ENCODE peak calls at places on chromosome 15, in ten cellular contexts. E, C, W, M, Z, F, I, R, X and D are unnamed samples.

GRCh38 chr15:74540135-74540760 is 772 bp upstream of the ARID3B start:
- DNase-seq in E (no peak), C (peak), W (no peak), M (peak), Z (no peak), F (no peak), I (no peak), R (no peak), X (no peak), D (peak)

GRCh38 chr15:78338756-78339155 is 1.4 kb upstream of the CRABP1 start:
- DNase-seq in E (no peak), C (no peak), W (no peak), M (no peak), Z (no peak), F (no peak), I (no peak), R (no peak), X (no peak), D (no peak)

GRCh38 chr15:66633851-66634250 is 68.1 kb upstream of the LCTL start:
- DNase-seq in E (no peak), C (no peak), W (no peak), M (no peak), Z (no peak), F (no peak), I (no peak), R (no peak), X (no peak), D (no peak)

GRCh38 chr15:89196994-89197393 is 24.4 kb downstream of the RLBP1 start:
- DNase-seq in E (peak), C (peak), W (no peak), M (no peak), Z (no peak), F (no peak), I (no peak), R (no peak), X (no peak), D (no peak)

GRCh38 chr15:80695911-80696651 is 971 bp downstream of the ABHD17C start:
- DNase-seq in E (no peak), C (peak), W (peak), M (no peak), Z (no peak), F (no peak), I (peak), R (no peak), X (peak), D (peak)

GRCh38 chr15:51132384-51133139 is 37.9 kb upstream of the TNFAIP8L3 start:
- DNase-seq in E (no peak), C (peak), W (no peak), M (no peak), Z (no peak), F (no peak), I (peak), R (peak), X (peak), D (peak)

GRCh38 chr15:80325206-80325605 is 73.2 kb upstream of the CTXND1 start:
- DNase-seq in E (no peak), C (no peak), W (no peak), M (no peak), Z (no peak), F (no peak), I (no peak), R (no peak), X (no peak), D (no peak)

GRCh38 chr15:45183001-45183400 is 4.8 kb downstream of the SHF start:
- DNase-seq in E (no peak), C (peak), W (no peak), M (no peak), Z (no peak), F (no peak), I (no peak), R (no peak), X (no peak), D (no peak)

GRCh38 chr15:95940431-95940985 is 390.0 kb upstream of the NR2F2 start:
- DNase-seq in E (no peak), C (no peak), W (no peak), M (no peak), Z (no peak), F (no peak), I (no peak), R (no peak), X (peak), D (no peak)

GRCh38 chr15:85477730-85478129 is 97.3 kb downstream of the AKAP13 start:
- DNase-seq in E (no peak), C (no peak), W (no peak), M (no peak), Z (no peak), F (no peak), I (no peak), R (peak), X (no peak), D (peak)

GRCh38 chr15:78365931-78366330 is 25.8 kb downstream of the CRABP1 start:
- DNase-seq in E (no peak), C (no peak), W (no peak), M (no peak), Z (no peak), F (no peak), I (no peak), R (peak), X (no peak), D (peak)

GRCh38 chr15:90895571-90896117 is 7.5 kb upstream of the MAN2A2 start:
- DNase-seq in E (no peak), C (no peak), W (no peak), M (no peak), Z (no peak), F (no peak), I (peak), R (no peak), X (no peak), D (no peak)

GRCh38 chr15:96328101-96328958 is 2.2 kb upstream of the NR2F2 start:
- DNase-seq in E (no peak), C (no peak), W (no peak), M (no peak), Z (no peak), F (no peak), I (no peak), R (no peak), X (no peak), D (peak)

GRCh38 chr15:77393471-77393840 is 26.4 kb downstream of the PEAK1 start:
- DNase-seq in E (no peak), C (no peak), W (no peak), M (no peak), Z (no peak), F (no peak), I (no peak), R (peak), X (no peak), D (no peak)

GRCh38 chr15:63065262-63066234 is 23.0 kb downstream of the TPM1 start:
- DNase-seq in E (no peak), C (no peak), W (no peak), M (no peak), Z (no peak), F (no peak), I (no peak), R (no peak), X (no peak), D (peak)

GRCh38 chr15:64842986-64843561 is 1.4 kb downstream of the PLEKHO2 start:
- DNase-seq in E (no peak), C (no peak), W (no peak), M (no peak), Z (no peak), F (no peak), I (no peak), R (peak), X (no peak), D (peak)

GRCh38 chr15:79474252-79474651 is 42.1 kb downstream of the MINAR1 start:
- DNase-seq in E (no peak), C (no peak), W (no peak), M (no peak), Z (no peak), F (no peak), I (no peak), R (peak), X (no peak), D (peak)

GRCh38 chr15:71790081-71790480 is 20.3 kb upstream of the NR2E3 start:
- DNase-seq in E (no peak), C (peak), W (no peak), M (no peak), Z (no peak), F (no peak), I (no peak), R (no peak), X (no peak), D (peak)

GRCh38 chr15:57890351-57890750 is 175.2 kb downstream of the ALDH1A2 start:
- DNase-seq in E (no peak), C (no peak), W (no peak), M (no peak), Z (no peak), F (no peak), I (no peak), R (peak), X (no peak), D (peak)

GRCh38 chr15:35281515-35281914 is 196.4 kb upstream of the NANOGP8 start:
- DNase-seq in E (no peak), C (no peak), W (no peak), M (no peak), Z (no peak), F (no peak), I (no peak), R (peak), X (no peak), D (no peak)

GRCh38 chr15:41996921-41997592 is 23.8 kb downstream of the PLA2G4E start:
- DNase-seq in E (no peak), C (no peak), W (no peak), M (no peak), Z (no peak), F (no peak), I (no peak), R (no peak), X (no peak), D (no peak)

GRCh38 chr15:26974120-26974780 is 3.3 kb downstream of the GABRG3 start:
- DNase-seq in E (no peak), C (peak), W (no peak), M (no peak), Z (no peak), F (no peak), I (no peak), R (peak), X (peak), D (peak)

GRCh38 chr15:65245096-65245849 is 34.0 kb upstream of the CILP start:
- DNase-seq in E (no peak), C (no peak), W (no peak), M (no peak), Z (no peak), F (no peak), I (no peak), R (peak), X (no peak), D (peak)

GRCh38 chr15:74396445-74397238 is 29.2 kb upstream of the CYP11A1 start:
- DNase-seq in E (peak), C (peak), W (no peak), M (no peak), Z (no peak), F (no peak), I (peak), R (peak), X (no peak), D (peak)

GRCh38 chr15:83278191-83278590 is 6.3 kb downstream of the BNC1 start:
- DNase-seq in E (no peak), C (no peak), W (no peak), M (no peak), Z (no peak), F (no peak), I (no peak), R (peak), X (no peak), D (no peak)

GRCh38 chr15:78752492-78753358 is 58.5 kb downstream of the ADAMTS7 start:
- DNase-seq in E (no peak), C (no peak), W (no peak), M (no peak), Z (no peak), F (no peak), I (no peak), R (no peak), X (no peak), D (no peak)

GRCh38 chr15:34055868-34056595 is 17.0 kb upstream of the AVEN start:
- DNase-seq in E (no peak), C (no peak), W (no peak), M (no peak), Z (no peak), F (no peak), I (no peak), R (peak), X (no peak), D (peak)

GRCh38 chr15:88480981-88481380 is 13.5 kb downstream of the MRPS11 start:
- DNase-seq in E (no peak), C (no peak), W (no peak), M (no peak), Z (no peak), F (no peak), I (peak), R (no peak), X (no peak), D (no peak)

GRCh38 chr15:68806220-68807105 is 14.2 kb downstream of the ANP32A start:
- DNase-seq in E (no peak), C (no peak), W (no peak), M (no peak), Z (no peak), F (no peak), I (peak), R (no peak), X (no peak), D (no peak)

GRCh38 chr15:26614734-26615133 is 158.1 kb downstream of the GABRB3 start:
- DNase-seq in E (no peak), C (no peak), W (no peak), M (no peak), Z (no peak), F (no peak), I (no peak), R (no peak), X (no peak), D (no peak)

GRCh38 chr15:99424978-99425665 is 140.7 kb upstream of the MEF2A start:
- DNase-seq in E (peak), C (peak), W (peak), M (peak), Z (no peak), F (peak), I (peak), R (peak), X (no peak), D (peak)

GRCh38 chr15:89630974-89631901 is 24.0 kb downstream of the KIF7 start:
- DNase-seq in E (no peak), C (no peak), W (no peak), M (no peak), Z (no peak), F (no peak), I (no peak), R (no peak), X (no peak), D (no peak)

GRCh38 chr15:63054281-63054683 is 11.7 kb downstream of the TPM1 start:
- DNase-seq in E (no peak), C (no peak), W (no peak), M (no peak), Z (no peak), F (no peak), I (no peak), R (no peak), X (no peak), D (peak)

GRCh38 chr15:28017423-28017924 is 81.6 kb downstream of the OCA2 start:
- DNase-seq in E (no peak), C (peak), W (no peak), M (no peak), Z (no peak), F (no peak), I (no peak), R (no peak), X (peak), D (no peak)

GRCh38 chr15:89556413-89557262 is 18.6 kb upstream of the TICRR start:
- DNase-seq in E (peak), C (peak), W (no peak), M (peak), Z (peak), F (peak), I (peak), R (peak), X (peak), D (peak)